ENCODE peak calls at places on chromosomes 7 and 10, in six cellular contexts. W is RPMI7951; Q is activated CD4-positive, alpha-beta T cell treated with anti-CD3 and anti-CD28 coated beads, Interleukin-2, amount 50 U/mL, for 1 hour; J is posterior vena cava; O is endothelial cell of umbilical vein; R is foreskin keratinocyte. F is an unnamed sample.

GRCh38 chr7:86645174-86645566 is 1.5 kb downstream of the GRM3 start:
- DNase-seq in W (no peak), Q (no peak), J (peak; percentile 68), O (no peak), R (no peak), F (no peak)

GRCh38 chr10:77592946-77593636 is 44.5 kb downstream of the KCNMA1 start:
- DNase-seq in W (peak; percentile 93), Q (no peak), J (peak; percentile 87), O (peak; percentile 13), R (peak; percentile 73), F (no peak)

GRCh38 chr7:139747662-139748372 is 30.0 kb downstream of the HIPK2 start:
- DNase-seq in W (no peak), Q (no peak), J (no peak), O (no peak), R (no peak), F (no peak)

GRCh38 chr10:101446947-101447346 is 93.0 kb downstream of the BTRC start:
- DNase-seq in W (no peak), Q (no peak), J (no peak), O (no peak), R (no peak), F (no peak)

GRCh38 chr10:91597397-91597881 is 35.4 kb downstream of the PPP1R3C start:
- DNase-seq in W (peak; percentile 46), Q (no peak), J (no peak), O (no peak), R (no peak), F (no peak)

GRCh38 chr10:50386992-50387735 is 135.8 kb upstream of the ASAH2 start:
- DNase-seq in W (no peak), Q (no peak), J (no peak), O (no peak), R (no peak), F (no peak)

GRCh38 chr10:77620731-77621130 is 16.9 kb downstream of the KCNMA1 start:
- DNase-seq in W (peak; percentile 79), Q (no peak), J (no peak), O (peak; percentile 11), R (no peak), F (no peak)

GRCh38 chr7:112665709-112666108 is 124.5 kb downstream of the TMEM168 start:
- DNase-seq in W (no peak), Q (no peak), J (no peak), O (no peak), R (no peak), F (no peak)

GRCh38 chr10:13820119-13820518 is 233.4 kb downstream of the PRPF18 start:
- DNase-seq in W (no peak), Q (no peak), J (no peak), O (no peak), R (no peak), F (no peak)

GRCh38 chr10:47025253-47025539 is 114.0 kb downstream of the PTPN20 start:
- DNase-seq in W (no peak), Q (no peak), J (no peak), O (no peak), R (no peak), F (no peak)

GRCh38 chr10:71748671-71749191 is 24.6 kb downstream of the VSIR start:
- DNase-seq in W (no peak), Q (peak; percentile 67), J (peak; percentile 93), O (peak; percentile 50), R (no peak), F (no peak)

GRCh38 chr7:122988333-122988732 is 7.2 kb downstream of the TAS2R16 start:
- DNase-seq in W (no peak), Q (no peak), J (no peak), O (no peak), R (no peak), F (no peak)

GRCh38 chr7:73681031-73681430 is 2.2 kb downstream of the DNAJC30 start:
- DNase-seq in W (peak; percentile 49), Q (no peak), J (no peak), O (no peak), R (no peak), F (no peak)

GRCh38 chr7:66699998-66700397 is 40.5 kb upstream of the RABGEF1 start:
- DNase-seq in W (no peak), Q (no peak), J (peak; percentile 90), O (no peak), R (no peak), F (no peak)

GRCh38 chr10:70903262-70903921 is 15.0 kb upstream of the PCBD1 start:
- DNase-seq in W (peak; percentile 31), Q (peak; percentile 16), J (peak; percentile 78), O (peak; percentile 56), R (no peak), F (no peak)

GRCh38 chr10:28532223-28532508 is 752 bp upstream of the WAC start:
- DNase-seq in W (no peak), Q (no peak), J (peak; percentile 90), O (no peak), R (peak; percentile 24), F (no peak)

GRCh38 chr7:5230272-5231067 is 40.4 kb downstream of the WIPI2 start:
- DNase-seq in W (no peak), Q (no peak), J (peak; percentile 64), O (no peak), R (no peak), F (no peak)